ENCODE peak calls at places on chromosomes 16 and 17, in nine cellular contexts. H is body of pancreas, O is right atrium auricular region, P is OCI-LY7, T is NT2/D1, S is tibial nerve, L is HL-60, E is HFF-Myc, M is testis. K is an unnamed sample.

GRCh38 chr17:4583206-4583605 is 1.1 kb upstream of the SMTNL2 start:
- DNase-seq in H (no peak), O (no peak), P (no peak), T (no peak), S (no peak), L (no peak), E (no peak), M (no peak), K (no peak)

GRCh38 chr17:65078441-65079160 is 22.1 kb upstream of the GNA13 start:
- DNase-seq in H (no peak), O (no peak), P (no peak), T (no peak), S (no peak), L (no peak), E (no peak), M (peak), K (no peak)

GRCh38 chr16:24825696-24826095 is 20.1 kb upstream of the SLC5A11 start:
- DNase-seq in H (no peak), O (no peak), P (no peak), T (no peak), S (no peak), L (no peak), E (no peak), M (no peak), K (no peak)

GRCh38 chr16:66740010-66740409 is 11.4 kb downstream of the DYNC1LI2 start:
- DNase-seq in H (peak), O (no peak), P (peak), T (no peak), S (no peak), L (no peak), E (no peak), M (peak), K (no peak)

GRCh38 chr16:1745900-1746692 is 25.2 kb downstream of the NME3 start:
- DNase-seq in H (no peak), O (no peak), P (no peak), T (peak), S (no peak), L (no peak), E (no peak), M (no peak), K (no peak)

GRCh38 chr17:33038740-33039139 is 47.1 kb downstream of the SPACA3 start:
- DNase-seq in H (peak), O (peak), P (peak), T (peak), S (no peak), L (peak), E (no peak), M (peak), K (no peak)

GRCh38 chr17:71709974-71710373 is 410.8 kb upstream of the SOX9 start:
- DNase-seq in H (no peak), O (no peak), P (no peak), T (no peak), S (no peak), L (no peak), E (no peak), M (no peak), K (no peak)

GRCh38 chr17:74045608-74046007 is 157.9 kb upstream of the RPL38 start:
- DNase-seq in H (no peak), O (no peak), P (no peak), T (no peak), S (no peak), L (no peak), E (no peak), M (no peak), K (no peak)

GRCh38 chr16:67025151-67025550 is 3.8 kb upstream of the CBFB start:
- DNase-seq in H (no peak), O (no peak), P (no peak), T (no peak), S (no peak), L (no peak), E (no peak), M (peak), K (no peak)

GRCh38 chr17:50484341-50485155 is 5.9 kb downstream of the RSAD1 start:
- DNase-seq in H (no peak), O (no peak), P (no peak), T (no peak), S (no peak), L (no peak), E (no peak), M (no peak), K (no peak)

GRCh38 chr17:74842599-74843351 is 16.9 kb downstream of the GRIN2C start:
- DNase-seq in H (peak), O (peak), P (no peak), T (no peak), S (no peak), L (no peak), E (peak), M (peak), K (no peak)

GRCh38 chr16:81599034-81599744 is 154.6 kb downstream of the CMIP start:
- DNase-seq in H (peak), O (no peak), P (no peak), T (no peak), S (no peak), L (no peak), E (no peak), M (no peak), K (no peak)

GRCh38 chr17:32929588-32929987 is 1.6 kb downstream of the TMEM98 start:
- DNase-seq in H (no peak), O (no peak), P (no peak), T (no peak), S (no peak), L (no peak), E (no peak), M (no peak), K (no peak)

GRCh38 chr16:53781023-53781605 is 77.2 kb downstream of the FTO start:
- DNase-seq in H (no peak), O (no peak), P (no peak), T (no peak), S (no peak), L (no peak), E (no peak), M (no peak), K (no peak)

GRCh38 chr17:30253316-30253715 is 17.8 kb upstream of the SLC6A4 start:
- DNase-seq in H (no peak), O (no peak), P (no peak), T (no peak), S (no peak), L (no peak), E (no peak), M (no peak), K (no peak)

GRCh38 chr17:46794318-46794717 is 24.2 kb downstream of the WNT3 start:
- DNase-seq in H (no peak), O (no peak), P (no peak), T (no peak), S (no peak), L (no peak), E (no peak), M (no peak), K (no peak)

GRCh38 chr16:21717608-21718007 is 53.8 kb downstream of the OTOA start:
- DNase-seq in H (no peak), O (no peak), P (no peak), T (no peak), S (no peak), L (no peak), E (no peak), M (no peak), K (no peak)

GRCh38 chr16:3589001-3589400 is 11.8 kb upstream of the NLRC3 start:
- DNase-seq in H (no peak), O (no peak), P (no peak), T (no peak), S (no peak), L (no peak), E (no peak), M (no peak), K (no peak)

GRCh38 chr16:11152205-11152604 is 103.8 kb downstream of the SOCS1 start:
- DNase-seq in H (no peak), O (no peak), P (no peak), T (no peak), S (no peak), L (no peak), E (no peak), M (no peak), K (no peak)

GRCh38 chr16:11150190-11150589 is 105.8 kb downstream of the SOCS1 start:
- DNase-seq in H (no peak), O (no peak), P (no peak), T (no peak), S (no peak), L (no peak), E (no peak), M (no peak), K (no peak)

GRCh38 chr16:11155284-11155806 is 100.7 kb downstream of the SOCS1 start:
- DNase-seq in H (no peak), O (no peak), P (no peak), T (no peak), S (no peak), L (no peak), E (no peak), M (no peak), K (no peak)

GRCh38 chr16:11151156-11151904 is 104.7 kb downstream of the SOCS1 start:
- DNase-seq in H (no peak), O (no peak), P (no peak), T (no peak), S (no peak), L (no peak), E (no peak), M (no peak), K (no peak)

GRCh38 chr16:11152677-11153321 is 103.2 kb downstream of the SOCS1 start:
- DNase-seq in H (no peak), O (no peak), P (no peak), T (no peak), S (no peak), L (no peak), E (no peak), M (no peak), K (no peak)
- H3K4me3 ChIP-seq in H (no peak), O (no peak), P (no peak), T (no peak), S (no peak), L (no peak), E (no peak), M (no peak), K (no peak)

DNA sequence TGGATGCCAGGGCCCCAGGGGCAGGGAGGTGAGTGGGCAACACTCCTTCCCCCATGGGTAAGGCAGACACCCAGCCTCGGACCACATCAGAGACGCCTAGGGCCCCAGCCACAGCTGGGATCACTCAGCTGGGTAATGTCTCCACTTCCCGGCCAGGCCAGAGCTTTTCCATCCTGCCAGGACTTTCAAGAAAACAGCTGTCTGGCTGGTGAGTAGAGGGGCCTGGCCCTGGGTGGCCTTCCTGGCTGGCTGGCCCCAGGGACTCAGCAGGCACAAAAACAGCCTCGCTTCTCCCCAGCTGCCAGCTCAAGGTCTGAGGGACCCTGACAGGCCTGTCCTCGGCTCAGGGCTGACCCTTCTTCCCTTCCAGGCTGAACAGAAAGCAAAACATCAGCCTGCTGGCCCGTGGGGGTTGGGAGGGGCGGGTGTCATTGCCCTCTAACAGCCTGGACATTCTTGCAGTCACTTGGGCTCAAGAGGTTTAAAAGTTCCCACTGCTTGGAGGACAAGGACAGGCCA is 45.3 kb upstream of the JPH3 start:
- DNase-seq in H (no peak), O (peak), P (no peak), T (no peak), S (no peak), L (no peak), E (no peak), M (no peak), K (no peak)
- H3K4me3 ChIP-seq in H (no peak), O (no peak), P (no peak), T (no peak), S (no peak), L (no peak), E (no peak), M (no peak), K (no peak)

GRCh38 chr16:57799619-57800212 is 2.6 kb downstream of the KIFC3 start:
- DNase-seq in H (no peak), O (no peak), P (no peak), T (no peak), S (no peak), L (no peak), E (no peak), M (no peak), K (no peak)
- H3K4me3 ChIP-seq in H (no peak), O (no peak), P (no peak), T (no peak), S (peak), L (no peak), E (no peak), M (no peak), K (peak)

GRCh38 chr17:81030726-81031570 is 4.0 kb upstream of the BAIAP2 start:
- DNase-seq in H (peak), O (no peak), P (no peak), T (no peak), S (no peak), L (no peak), E (no peak), M (no peak), K (no peak)

GRCh38 chr17:81031571-81032550 is 3.1 kb upstream of the BAIAP2 start:
- DNase-seq in H (no peak), O (no peak), P (no peak), T (no peak), S (no peak), L (no peak), E (no peak), M (no peak), K (no peak)

GRCh38 chr17:81033535-81034167 is 1.3 kb upstream of the BAIAP2 start:
- DNase-seq in H (no peak), O (no peak), P (no peak), T (no peak), S (no peak), L (no peak), E (no peak), M (no peak), K (no peak)

GRCh38 chr17:81034168-81034777 is 678 bp upstream of the BAIAP2 start:
- DNase-seq in H (no peak), O (no peak), P (no peak), T (no peak), S (no peak), L (no peak), E (no peak), M (no peak), K (no peak)

GRCh38 chr17:81032641-81033422 is 2.1 kb upstream of the BAIAP2 start:
- DNase-seq in H (no peak), O (no peak), P (no peak), T (no peak), S (no peak), L (no peak), E (no peak), M (no peak), K (no peak)
- H3K4me3 ChIP-seq in H (no peak), O (no peak), P (no peak), T (no peak), S (no peak), L (no peak), E (no peak), M (no peak), K (no peak)

GRCh38 chr17:1091190-1091534 is 88.6 kb downstream of the ABR start:
- DNase-seq in H (no peak), O (no peak), P (no peak), T (no peak), S (no peak), L (no peak), E (no peak), M (no peak), K (no peak)
- H3K4me3 ChIP-seq in H (no peak), O (no peak), P (no peak), T (no peak), S (no peak), L (no peak), E (no peak), M (no peak), K (no peak)

GRCh38 chr16:54936086-54936978 is 5.7 kb downstream of the IRX5 start:
- DNase-seq in H (peak), O (no peak), P (no peak), T (no peak), S (no peak), L (peak), E (no peak), M (no peak), K (no peak)
- H3K4me3 ChIP-seq in H (no peak), O (no peak), P (no peak), T (peak), S (no peak), L (peak), E (peak), M (no peak), K (no peak)

K was measured in SK-N-MC.